ENCODE peak calls at places on chromosome 1, in six cellular contexts. M is left lung, Q is testis, W is body of pancreas, I is neural progenitor cell, Z is iPS DF 6.9. A is an unnamed sample.

GRCh38 chr1:1873186-1873585 is 17.7 kb downstream of the GNB1 start:
- DNase-seq in I (no peak), W (peak; percentile 48), Q (peak; percentile 67), M (no peak), Z (no peak), A (no peak)

GRCh38 chr1:10818262-10819197 is 22.1 kb upstream of the CASZ1 start:
- DNase-seq in I (no peak), M (no peak), W (no peak), Q (no peak), Z (no peak), A (no peak)

GRCh38 chr1:233982827-233983518 is 78.5 kb downstream of the SLC35F3 start:
- DNase-seq in W (peak; percentile 38), Q (peak; percentile 41), M (no peak), Z (no peak), I (no peak), A (no peak)

GRCh38 chr1:80918365-80918764 is 882.4 kb upstream of the ADGRL2 start:
- DNase-seq in Q (no peak), I (no peak), Z (no peak), W (no peak), M (no peak), A (no peak)

GRCh38 chr1:5189384-5189783 is 535.0 kb downstream of the AJAP1 start:
- DNase-seq in Q (no peak), Z (no peak), W (no peak), I (no peak), M (no peak), A (no peak)

GRCh38 chr1:59089343-59089742 is 207.6 kb upstream of the FGGY start:
- DNase-seq in Q (no peak), Z (no peak), W (no peak), M (no peak), I (no peak), A (no peak)

GRCh38 chr1:179142889-179143299 is 61.0 kb downstream of the TOR3A start:
- DNase-seq in Z (no peak), I (no peak), W (no peak), Q (no peak), M (no peak), A (no peak)

GRCh38 chr1:100583827-100584226 is 45.9 kb downstream of the GPR88 start:
- DNase-seq in Q (no peak), M (no peak), W (no peak), I (no peak), Z (no peak), A (no peak)

GRCh38 chr1:111603979-111604378 is 15.6 kb upstream of the RAP1A start:
- DNase-seq in Q (no peak), W (peak; percentile 23), M (no peak), Z (no peak), I (no peak), A (no peak)

GRCh38 chr1:186763107-186763506 is 65.6 kb upstream of the PLA2G4A start:
- DNase-seq in Z (no peak), I (no peak), M (no peak), W (no peak), Q (no peak), A (no peak)
- H3K4me3 ChIP-seq in Z (no peak overlapping the region), I (no peak overlapping the region), M (no peak overlapping the region), W (no peak overlapping the region), Q (no peak overlapping the region), A (no peak overlapping the region)

DNA sequence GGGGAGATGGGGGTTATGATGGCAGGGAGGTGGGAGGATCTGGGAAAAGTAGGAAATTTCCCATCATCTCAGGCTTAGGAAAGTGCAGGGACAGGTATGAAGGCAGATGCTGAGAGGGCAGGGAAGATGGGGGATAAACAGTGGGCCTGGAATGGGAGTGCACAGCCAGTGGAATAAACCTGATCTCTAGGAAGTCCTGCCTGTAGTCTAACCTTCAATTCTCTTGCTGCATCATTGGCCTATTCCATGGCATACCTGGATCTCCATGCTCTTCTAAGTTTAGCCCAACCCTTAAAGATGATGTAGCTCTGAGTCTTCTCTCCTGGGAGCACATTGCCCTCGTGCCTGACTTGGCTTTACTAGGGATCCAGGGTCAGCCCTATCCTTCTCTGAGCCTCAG is 2.7 kb downstream of the BCAN start:
- DNase-seq in M (no peak), I (no peak), Q (no peak), Z (no peak), W (no peak), A (no peak)
- H3K27ac ChIP-seq in M (no peak overlapping the region), I (no peak overlapping the region), Q (no peak overlapping the region), Z (no peak overlapping the region), W (no peak overlapping the region), A (no peak overlapping the region)

GRCh38 chr1:168676029-168676812 is 52.8 kb downstream of the DPT start:
- DNase-seq in Q (no peak), I (no peak), Z (no peak), M (no peak), W (no peak), A (no peak)
- H3K4me3 ChIP-seq in Q (no peak overlapping the region), I (no peak overlapping the region), Z (no peak overlapping the region), M (no peak overlapping the region), W (no peak overlapping the region), A (no peak overlapping the region)

DNA sequence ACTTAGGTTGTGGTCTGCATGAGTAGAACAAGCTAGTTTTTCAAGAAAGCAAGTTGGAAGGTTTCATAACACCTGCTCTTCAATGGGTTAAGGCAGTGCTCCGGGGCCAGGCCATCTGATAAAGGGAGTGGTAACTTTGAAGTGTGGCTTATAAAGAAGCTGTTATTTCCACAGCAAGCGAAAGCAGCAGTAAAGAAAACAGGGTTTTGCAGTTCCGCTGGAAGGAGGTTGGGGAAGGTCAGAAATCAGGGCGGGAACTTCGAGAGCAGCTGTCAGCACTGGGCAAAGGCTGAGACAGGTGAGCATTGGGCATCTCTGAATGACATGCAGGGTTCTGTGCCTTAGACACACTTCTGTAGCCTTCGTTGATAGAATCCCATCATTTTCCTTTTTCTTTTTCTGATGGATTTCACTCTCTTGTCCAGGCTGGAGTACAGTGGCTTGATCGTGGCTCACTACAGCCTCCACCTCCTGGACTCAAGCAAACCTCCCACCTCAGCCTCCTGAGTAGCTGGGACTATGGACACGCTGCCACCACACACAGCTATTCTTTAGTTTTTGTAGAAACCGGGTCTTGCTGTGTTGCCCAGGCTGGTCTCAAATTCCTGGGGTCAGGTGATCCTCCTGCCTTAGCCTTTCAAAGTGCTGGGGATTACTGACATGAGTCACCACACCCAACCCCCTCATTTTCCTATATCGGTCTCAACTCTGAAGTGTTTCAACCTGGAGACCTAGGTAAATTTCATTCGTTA is 20.5 kb downstream of the TMEM51 start:
- DNase-seq in Q (no peak), I (no peak), M (no peak), Z (no peak), W (no peak), A (peak; percentile 47)
- H3K27ac ChIP-seq in Q (no peak overlapping the region), I (no peak overlapping the region), M (no peak overlapping the region), Z (no peak overlapping the region), W (peak overlapping the region; percentile 69), A (peak overlapping the region; percentile 28)

DNA sequence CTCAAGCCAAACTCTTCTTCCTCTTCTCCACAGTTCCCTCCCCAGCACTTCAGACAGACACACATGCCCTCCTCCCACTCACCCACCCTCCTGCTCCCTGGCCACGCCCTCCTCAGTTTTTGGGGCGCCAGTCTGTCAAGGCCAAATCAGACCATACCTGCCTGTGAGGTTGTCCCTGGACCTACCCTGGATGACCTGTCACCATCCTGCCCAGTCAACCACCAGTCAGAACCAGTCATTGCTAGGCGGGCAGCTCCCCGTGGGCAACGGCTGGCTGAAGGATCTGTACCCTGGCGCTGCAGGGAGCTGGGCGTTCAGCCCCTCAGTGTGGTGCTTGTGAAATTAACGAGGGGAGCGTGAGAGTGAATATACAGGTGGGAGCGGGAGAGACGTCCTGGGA is 670 bp downstream of the C1orf210 start:
- DNase-seq in I (no peak), M (peak; percentile 45), W (peak; percentile 14), Z (no peak), Q (no peak), A (no peak)
- H3K4me3 ChIP-seq in I (no peak overlapping the region), M (peak overlapping the region; percentile 22), W (peak overlapping the region; percentile 36), Z (no peak overlapping the region), Q (no peak overlapping the region), A (no peak overlapping the region)

GRCh38 chr1:27109103-27109822 is 45.7 kb downstream of the SLC9A1 start:
- DNase-seq in W (peak; percentile 47), M (no peak), Z (no peak), Q (no peak), I (peak; percentile 48), A (peak; percentile 50)

GRCh38 chr1:27108588-27108987 is 46.3 kb downstream of the SLC9A1 start:
- DNase-seq in I (no peak), M (no peak), W (no peak), Q (no peak), Z (no peak), A (no peak)

GRCh38 chr1:27103498-27103897 is 51.4 kb downstream of the SLC9A1 start:
- DNase-seq in Q (no peak), I (no peak), M (no peak), Z (no peak), W (no peak), A (no peak)

GRCh38 chr1:27105018-27105417 is 49.9 kb downstream of the SLC9A1 start:
- DNase-seq in W (no peak), Z (no peak), I (no peak), Q (no peak), M (no peak), A (no peak)

DNA sequence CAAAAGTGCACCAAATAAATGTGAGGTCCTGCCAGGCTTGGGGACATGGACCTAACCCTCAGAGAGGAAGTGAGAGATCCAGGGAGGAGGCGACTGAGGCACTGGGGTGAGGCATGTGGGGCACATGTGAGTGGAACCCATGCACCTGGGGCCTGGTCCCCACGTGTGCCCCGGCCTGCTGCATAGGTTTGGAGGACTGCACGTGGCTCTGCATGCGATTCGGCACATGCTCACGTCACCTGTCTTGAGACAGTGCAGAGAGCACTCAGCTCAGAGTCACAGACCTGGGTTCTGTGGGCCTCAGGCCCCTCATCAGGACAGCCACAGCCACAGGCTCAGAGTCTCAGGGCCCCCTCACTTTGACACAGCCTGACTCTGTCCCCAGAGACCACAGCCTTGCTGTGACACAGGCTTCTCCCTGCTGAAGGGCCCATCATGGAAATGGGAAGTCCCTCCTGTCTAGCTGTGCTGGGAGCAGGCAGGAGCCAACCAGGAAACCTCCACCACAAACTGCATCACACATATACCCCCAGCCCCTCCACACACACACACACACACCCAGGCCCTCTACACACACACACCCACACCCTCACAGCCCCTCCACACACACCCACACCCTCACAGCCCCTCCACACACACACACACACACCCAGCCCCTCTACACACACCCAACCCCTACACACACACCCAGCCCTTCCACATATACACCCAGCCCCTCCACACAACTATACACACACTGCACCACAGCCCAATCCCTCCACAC is 48.2 kb downstream of the SLC9A1 start:
- DNase-seq in M (no peak), Q (no peak), I (no peak), W (no peak), Z (no peak), A (no peak)
- H3K27ac ChIP-seq in M (no peak overlapping the region), Q (no peak overlapping the region), I (no peak overlapping the region), W (no peak overlapping the region), Z (no peak overlapping the region), A (no peak overlapping the region)

DNA sequence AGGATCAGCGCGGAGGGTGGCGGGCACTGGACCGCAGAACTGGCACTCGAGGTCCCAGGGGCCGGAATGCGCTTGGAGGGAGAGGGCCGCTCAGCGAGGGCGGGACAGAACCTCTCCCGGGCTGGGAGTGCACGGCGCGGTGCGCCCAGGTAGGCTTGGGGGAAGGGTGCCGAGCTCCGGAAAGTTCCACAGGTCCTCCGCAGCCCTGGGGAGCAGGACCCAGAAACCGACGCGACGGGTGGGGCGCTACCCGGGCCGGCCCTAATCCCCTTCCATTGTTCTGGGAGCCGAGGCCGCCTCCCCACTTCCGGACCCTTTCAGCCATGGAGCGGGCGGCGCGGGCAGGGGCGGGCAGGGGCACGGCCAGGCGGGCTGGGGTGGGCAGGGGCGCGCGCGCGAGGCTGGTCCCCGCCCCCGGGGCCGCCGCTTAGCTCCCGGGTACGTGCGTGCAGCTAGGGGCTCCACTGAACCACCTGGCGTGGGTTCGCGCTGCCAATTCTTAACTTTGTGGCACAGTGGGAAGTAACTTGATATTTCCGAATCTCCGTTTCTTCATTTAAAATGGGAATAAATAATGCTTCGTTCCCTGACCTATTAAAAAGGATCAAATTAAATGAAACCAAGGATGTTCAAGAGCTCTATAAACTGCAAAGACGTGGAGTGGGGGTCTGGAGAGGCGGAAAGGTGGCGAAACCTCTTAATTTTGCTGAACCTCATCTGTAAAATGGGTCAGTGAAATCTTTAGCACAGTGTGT is 20.7 kb downstream of the LGR6 start:
- DNase-seq in M (peak; percentile 81), Z (no peak), Q (no peak), W (peak; percentile 14), I (peak; percentile 70), A (no peak)
- H3K4me3 ChIP-seq in M (no peak overlapping the region), Z (peak overlapping the region; percentile 46), Q (no peak overlapping the region), W (no peak overlapping the region), I (peak overlapping the region; percentile 44), A (no peak overlapping the region)

A was measured in WERI-Rb-1.